ENCODE peak calls at places on chromosomes 1 and 21, in five cellular contexts. I, C, R, N and O are unnamed samples.

GRCh38 chr1:7646981-7647901 is 123.9 kb upstream of the VAMP3 start:
- DNase-seq in I (peak; percentile 59), C (peak; percentile 64), R (peak; percentile 64), N (peak; percentile 46), O (peak; percentile 69)

GRCh38 chr1:205270764-205271163 is 43.0 kb downstream of the TMCC2 start:
- DNase-seq in I (no peak), C (no peak), R (no peak), N (peak; percentile 72), O (no peak)

GRCh38 chr1:205976036-205976435 is 27.2 kb downstream of the RAB7B start:
- DNase-seq in I (no peak), C (no peak), R (no peak), N (no peak), O (no peak)

GRCh38 chr21:26965567-26966359 is 1.1 kb downstream of the ADAMTS5 start:
- DNase-seq in I (peak; percentile 41), C (no peak), R (peak; percentile 83), N (peak; percentile 12), O (peak; percentile 89)

GRCh38 chr1:38037481-38037939 is 9.1 kb downstream of the POU3F1 start:
- DNase-seq in I (peak; percentile 75), C (no peak), R (no peak), N (no peak), O (no peak)

GRCh38 chr1:207787776-207788175 is 35.9 kb downstream of the CD46 start:
- DNase-seq in I (no peak), C (no peak), R (no peak), N (peak; percentile 46), O (no peak)

GRCh38 chr1:28078262-28078661 is 10.1 kb downstream of the EYA3 start:
- DNase-seq in I (no peak), C (no peak), R (no peak), N (no peak), O (no peak)

GRCh38 chr1:82185084-82185483 is 384.4 kb downstream of the ADGRL2 start:
- DNase-seq in I (no peak), C (no peak), R (no peak), N (no peak), O (no peak)

GRCh38 chr1:211804915-211805314 is 25.6 kb downstream of the LPGAT1 start:
- DNase-seq in I (no peak), C (no peak), R (no peak), N (no peak), O (no peak)

GRCh38 chr1:33002006-33002405 is 34.7 kb downstream of the AK2 start:
- DNase-seq in I (no peak), C (no peak), R (no peak), N (no peak), O (no peak)

GRCh38 chr1:1179339-1179982 is 5.8 kb downstream of the TTLL10 start:
- DNase-seq in I (no peak), C (no peak), R (no peak), N (no peak), O (peak; percentile 29)

GRCh38 chr1:219927956-219928790 is at the start of gene SLC30A10:
- DNase-seq in I (peak; percentile 10), C (no peak), R (no peak), N (no peak), O (peak; percentile 47)

GRCh38 chr1:184489908-184490307 is 103.1 kb downstream of the C1orf21 start:
- DNase-seq in I (no peak), C (no peak), R (no peak), N (no peak), O (no peak)

GRCh38 chr1:195745170-195746009 is 862.9 kb downstream of the KCNT2 start:
- DNase-seq in I (no peak), C (no peak), R (no peak), N (peak; percentile 61), O (no peak)

GRCh38 chr1:844472-845026 is 79.2 kb upstream of the SAMD11 start:
- DNase-seq in I (no peak), C (no peak), R (no peak), N (no peak), O (peak; percentile 40)

GRCh38 chr1:109618614-109619404 is 607 bp downstream of the GNAT2 start:
- DNase-seq in I (no peak), C (no peak), R (no peak), N (no peak), O (no peak)

GRCh38 chr1:24779689-24780464 is 34.6 kb downstream of the CLIC4 start:
- DNase-seq in I (no peak), C (no peak), R (no peak), N (no peak), O (no peak)

GRCh38 chr1:170789063-170789462 is 125.1 kb downstream of the PRRX1 start:
- DNase-seq in I (no peak), C (no peak), R (no peak), N (no peak), O (no peak)

DNA sequence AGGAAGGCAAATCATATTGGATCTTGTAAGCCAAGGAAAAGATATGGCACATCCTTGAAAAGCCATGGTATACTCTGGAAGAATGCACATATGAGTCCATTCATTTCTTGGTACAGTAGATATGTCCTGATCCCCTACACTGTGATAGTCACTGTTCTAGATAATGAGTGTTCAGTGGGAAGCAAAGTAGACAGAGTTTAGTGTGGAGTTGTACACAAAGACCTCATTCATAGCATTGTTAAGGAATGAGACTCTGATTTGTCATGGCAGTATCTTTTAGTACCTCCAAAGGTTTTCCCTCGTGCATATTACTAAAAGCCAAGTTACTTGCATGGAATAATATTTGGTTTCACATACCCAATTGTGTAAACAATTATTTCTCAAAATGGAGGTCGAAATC is 204.7 kb downstream of the NFIA start:
- DNase-seq in I (peak; percentile 43), C (no peak), R (no peak), N (peak; percentile 59), O (no peak)
- H3K4me1 ChIP-seq in I (peaks cover 35% of the 10 kb centered on the region), C (no peaks in the 10 kb centered on the region), R (no peaks in the 10 kb centered on the region), N (no peaks in the 10 kb centered on the region), O (peaks cover 8% of the 10 kb centered on the region)

DNA sequence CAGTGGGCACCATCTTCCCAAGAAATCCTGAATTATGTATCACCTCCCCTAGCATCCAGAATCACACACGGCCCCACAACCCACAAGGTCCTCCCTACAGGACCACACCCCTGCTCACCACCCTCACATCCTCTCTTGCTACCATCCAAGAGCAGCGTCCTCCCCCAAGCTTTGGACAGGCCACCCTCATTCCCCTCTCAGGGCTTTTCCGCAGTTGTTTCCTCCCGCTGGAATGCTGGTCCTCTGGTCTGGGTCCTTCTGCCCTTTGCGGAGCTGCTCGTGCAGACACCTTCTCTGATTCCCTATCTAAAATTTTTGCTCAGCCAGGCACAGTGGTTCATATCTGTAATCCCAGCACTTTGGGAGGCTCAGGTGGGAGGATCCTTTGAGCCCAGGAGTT is 56.5 kb downstream of the TOMM20 start:
- DNase-seq in I (no peak), C (no peak), R (no peak), N (no peak), O (no peak)
- H3K4me1 ChIP-seq in I (peaks cover 11% of the 10 kb centered on the region), C (peaks cover 57% of the 10 kb centered on the region), R (no peaks in the 10 kb centered on the region), N (peaks cover 47% of the 10 kb centered on the region), O (no peaks in the 10 kb centered on the region)

DNA sequence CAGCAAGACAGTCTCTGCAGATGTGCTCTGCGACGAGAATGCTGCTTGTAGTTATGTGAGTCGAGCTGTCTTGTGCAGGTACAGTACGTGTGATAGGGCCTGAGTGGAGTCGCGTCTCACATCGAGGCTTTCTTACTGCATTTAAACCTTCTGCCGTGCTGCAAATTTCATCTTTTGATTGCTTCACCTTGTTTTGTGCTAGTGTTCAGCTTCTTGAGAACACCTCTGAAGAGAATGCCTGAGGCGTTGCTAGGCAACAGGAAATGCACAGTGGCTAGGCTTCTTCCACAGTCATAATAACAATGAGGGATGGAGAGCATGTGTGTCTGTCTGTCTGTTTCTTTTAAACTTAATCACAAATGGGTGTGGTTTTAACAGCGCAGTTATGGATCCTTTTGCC is 52.9 kb downstream of the MRPS6 start:
- DNase-seq in I (no peak), C (no peak), R (no peak), N (peak; percentile 53), O (no peak)
- H3K4me1 ChIP-seq in I (peaks cover 51% of the 10 kb centered on the region), C (peaks cover 24% of the 10 kb centered on the region), R (peaks cover 27% of the 10 kb centered on the region), N (peaks cover 28% of the 10 kb centered on the region), O (peaks cover 15% of the 10 kb centered on the region)

GRCh38 chr1:93585059-93585966 is 96.3 kb downstream of the BCAR3 start:
- DNase-seq in I (peak; percentile 82), C (no peak), R (no peak), N (no peak), O (no peak)

GRCh38 chr1:93578911-93579825 is 102.5 kb downstream of the BCAR3 start:
- DNase-seq in I (no peak), C (peak; percentile 86), R (no peak), N (no peak), O (no peak)

GRCh38 chr1:93584238-93585003 is 97.2 kb downstream of the BCAR3 start:
- DNase-seq in I (peak; percentile 46), C (no peak), R (no peak), N (no peak), O (no peak)

GRCh38 chr1:93579891-93580290 is 101.7 kb downstream of the BCAR3 start:
- DNase-seq in I (peak; percentile 89), C (peak; percentile 83), R (no peak), N (peak; percentile 97), O (no peak)

GRCh38 chr1:93581917-93582850 is 99.5 kb downstream of the BCAR3 start:
- DNase-seq in I (no peak), C (no peak), R (no peak), N (no peak), O (no peak)
- H3K4me1 ChIP-seq in I (peaks cover 7% of the 10 kb centered on the region), C (peaks cover 47% of the 10 kb centered on the region), R (no peaks in the 10 kb centered on the region), N (peaks cover 16% of the 10 kb centered on the region), O (no peaks in the 10 kb centered on the region)

DNA sequence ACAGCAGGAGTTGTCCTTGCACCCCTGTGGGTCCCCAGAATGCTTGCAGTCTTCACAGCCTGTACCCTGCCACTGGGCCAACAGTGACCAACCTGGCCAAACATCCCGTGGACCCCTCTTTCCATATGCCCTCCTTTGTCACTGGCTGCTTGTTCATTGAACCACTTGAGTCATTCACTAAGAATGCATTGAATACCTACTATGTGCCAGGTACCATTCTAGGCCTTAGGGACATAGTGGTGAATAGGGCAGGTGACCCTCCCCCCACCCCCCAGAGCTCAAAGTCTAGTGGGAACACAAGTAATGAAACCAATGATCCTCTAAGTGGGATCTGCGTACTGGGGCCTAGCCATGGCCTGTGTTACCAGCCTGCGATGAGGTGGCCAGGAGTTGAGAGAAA is 28.2 kb downstream of the PIGP start:
- DNase-seq in I (no peak), C (no peak), R (no peak), N (no peak), O (no peak)
- H3K4me1 ChIP-seq in I (no peaks in the 10 kb centered on the region), C (no peaks in the 10 kb centered on the region), R (no peaks in the 10 kb centered on the region), N (no peaks in the 10 kb centered on the region), O (peaks cover 2% of the 10 kb centered on the region)

DNA sequence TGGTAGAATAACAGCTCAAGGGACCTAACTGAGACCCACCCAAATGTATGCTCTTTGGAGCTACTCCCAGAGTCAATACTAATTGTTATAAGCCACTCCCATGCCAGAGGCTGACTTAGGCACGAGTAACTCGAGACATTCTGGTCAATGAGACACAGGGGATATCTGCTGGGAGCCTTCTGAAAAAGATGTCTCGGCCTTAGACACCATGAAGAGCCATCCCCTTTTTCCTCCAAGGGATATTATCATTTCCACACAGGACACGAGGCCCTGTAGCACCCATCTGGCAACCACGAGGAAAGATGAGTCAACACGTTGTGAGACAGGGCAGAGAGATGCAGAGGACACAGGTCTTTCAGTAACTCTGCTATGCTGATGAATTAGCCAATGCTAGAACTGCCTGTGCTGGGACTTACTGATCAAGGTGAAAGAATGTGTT is 30.7 kb downstream of the ITPKB start:
- DNase-seq in I (peak; percentile 55), C (no peak), R (peak; percentile 51), N (peak; percentile 92), O (no peak)
- H3K4me1 ChIP-seq in I (no peaks in the 10 kb centered on the region), C (peaks cover 12% of the 10 kb centered on the region), R (peaks cover 3% of the 10 kb centered on the region), N (peaks cover 14% of the 10 kb centered on the region), O (peaks cover 3% of the 10 kb centered on the region)